ENCODE peak calls at places on chromosomes 13 and 19, in eight cellular contexts. I is choroid plexus epithelial cell, D is lower leg skin, B is LNCaP clone FGC, J is fibroblast of the aortic adventitia, Z is AG04449, C is brain microvascular endothelial cell, O is uterus. K is an unnamed sample.
A peak's percentile ranks its signal among the peaks of the same experiment; 100 is the strongest.

GRCh38 chr13:95924389-95924994 is 128.7 kb downstream of the UGGT2 start:
- DNase-seq in Z (peak; percentile 83), C (peak; percentile 82), O (no peak), D (no peak), B (no peak), J (peak; percentile 80), I (peak; percentile 96), K (peak; percentile 84)

GRCh38 chr19:40512473-40513344 is 45.9 kb downstream of the SPTBN4 start:
- DNase-seq in C (peak; percentile 9), D (no peak), B (no peak), O (no peak), J (no peak), Z (no peak), I (peak; percentile 27), K (no peak)

GRCh38 chr19:48629599-48630288 is 7.4 kb downstream of the DBP start:
- DNase-seq in O (peak; percentile 60), I (peak; percentile 79), Z (no peak), C (peak; percentile 56), B (peak; percentile 83), J (peak; percentile 66), D (no peak), K (no peak)

GRCh38 chr19:43691755-43692154 is 21.8 kb upstream of the PLAUR start:
- DNase-seq in D (no peak), B (no peak), C (no peak), I (no peak), Z (no peak), O (no peak), J (no peak), K (no peak)

GRCh38 chr13:95707442-95708389 is 30.8 kb downstream of the DNAJC3 start:
- DNase-seq in C (no peak), D (no peak), B (no peak), I (no peak), Z (no peak), J (no peak), O (no peak), K (no peak)

GRCh38 chr13:112012004-112012704 is 54.8 kb upstream of the SOX1 start:
- DNase-seq in D (no peak), J (no peak), Z (no peak), I (no peak), C (no peak), O (no peak), B (peak; percentile 36), K (no peak)

GRCh38 chr13:114068723-114069322 is 63.6 kb downstream of the RASA3 start:
- DNase-seq in B (no peak), I (peak; percentile 75), C (no peak), J (peak; percentile 88), O (peak; percentile 64), Z (no peak), D (no peak), K (peak; percentile 84)

GRCh38 chr19:41646589-41647204 is 19.8 kb upstream of the CEACAM4 start:
- DNase-seq in O (no peak), J (peak; percentile 2), C (no peak), Z (no peak), D (no peak), B (no peak), I (peak; percentile 30), K (no peak)

GRCh38 chr13:71798723-71799122 is 68.3 kb downstream of the DACH1 start:
- DNase-seq in B (no peak), I (no peak), C (no peak), O (no peak), J (no peak), D (no peak), Z (no peak), K (no peak)

GRCh38 chr13:98143601-98144500 is 957 bp downstream of the FARP1 start:
- DNase-seq in B (no peak), J (peak; percentile 42), Z (no peak), I (peak; percentile 57), C (no peak), O (peak; percentile 40), D (peak; percentile 85), K (peak; percentile 77)

GRCh38 chr13:47639716-47640447 is 361.2 kb downstream of the SUCLA2 start:
- DNase-seq in J (no peak), D (no peak), I (peak; percentile 16), Z (no peak), O (no peak), B (no peak), C (no peak), K (peak; percentile 22)

GRCh38 chr19:34217952-34218817 is 36.2 kb upstream of the GARRE1 start:
- DNase-seq in C (peak; percentile 98), J (peak; percentile 92), I (peak; percentile 99), Z (peak; percentile 98), O (peak; percentile 29), D (no peak), B (peak; percentile 91), K (peak; percentile 74)

GRCh38 chr13:99434258-99434788 is 66.9 kb upstream of the TM9SF2 start:
- DNase-seq in D (no peak), O (no peak), J (no peak), Z (no peak), C (no peak), B (no peak), I (no peak), K (no peak)

GRCh38 chr13:23868521-23868920 is 20.7 kb downstream of the MIPEP start:
- DNase-seq in B (no peak), Z (peak; percentile 59), D (no peak), O (no peak), J (peak; percentile 54), C (peak; percentile 57), I (peak; percentile 85), K (peak; percentile 38)

GRCh38 chr13:28423010-28423409 is 71.9 kb downstream of the FLT1 start:
- DNase-seq in C (no peak), I (no peak), J (no peak), D (no peak), B (no peak), O (no peak), Z (no peak), K (no peak)

GRCh38 chr13:102045713-102046112 is 356.1 kb downstream of the FGF14 start:
- DNase-seq in C (no peak), J (no peak), Z (no peak), B (no peak), I (no peak), D (no peak), O (no peak), K (no peak)

GRCh38 chr19:32256341-32256975 is 89.0 kb upstream of the ZNF507 start:
- DNase-seq in B (no peak), Z (no peak), I (no peak), D (peak; percentile 58), C (no peak), J (no peak), O (no peak), K (no peak)

GRCh38 chr13:112731667-112732616 is 42.1 kb downstream of the ATP11A start:
- DNase-seq in C (no peak), J (no peak), O (no peak), Z (no peak), D (no peak), I (no peak), B (no peak), K (no peak)

GRCh38 chr13:82791035-82791434 is 1091.2 kb downstream of the SLITRK1 start:
- DNase-seq in J (no peak), O (no peak), Z (no peak), D (no peak), B (no peak), I (no peak), C (no peak), K (no peak)

GRCh38 chr19:14088634-14089411 is 1.7 kb downstream of the SAMD1 start:
- DNase-seq in O (no peak), D (peak; percentile 86), C (no peak), I (no peak), B (no peak), Z (no peak), J (no peak), K (no peak)

GRCh38 chr19:14089412-14089661 is 1.2 kb downstream of the SAMD1 start:
- DNase-seq in B (no peak), C (no peak), Z (no peak), J (peak; percentile 39), O (no peak), D (no peak), I (peak; percentile 46), K (peak; percentile 33)

GRCh38 chr19:14085309-14085995 is at the start of gene C19orf67:
- DNase-seq in C (no peak), Z (no peak), D (no peak), J (no peak), B (no peak), I (no peak), O (no peak), K (no peak)

GRCh38 chr19:14082675-14082960 is 3.0 kb downstream of the C19orf67 start:
- DNase-seq in C (no peak), B (no peak), I (no peak), Z (no peak), D (no peak), J (no peak), O (no peak), K (no peak)

DNA sequence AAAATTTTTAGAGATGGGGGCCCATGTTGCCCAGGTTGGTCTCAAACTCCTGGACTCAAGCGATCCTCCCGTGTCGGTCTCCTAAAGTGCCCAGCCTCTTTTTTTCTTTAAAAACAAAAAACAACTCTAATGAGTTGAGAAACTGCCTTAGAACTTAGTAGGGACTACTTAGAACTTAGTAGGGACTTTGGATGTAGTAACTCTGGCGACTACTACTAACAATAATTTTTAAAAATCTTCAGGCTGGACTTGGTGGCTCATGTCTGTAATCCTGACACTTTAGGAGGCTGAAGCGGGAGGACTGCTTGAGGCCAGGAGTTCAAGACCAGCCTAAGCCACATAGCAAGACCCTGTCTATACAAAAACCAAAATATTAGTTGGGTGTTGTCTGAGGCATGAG is 515 bp upstream of the C19orf67 start:
- DNase-seq in D (no peak), J (no peak), Z (no peak), I (no peak), O (no peak), C (no peak), B (no peak), K (no peak)
- H3K4me3 ChIP-seq in D (no peak overlapping the region), J (no peak overlapping the region), Z (no peak overlapping the region), I (no peak overlapping the region), O (no peak overlapping the region), C (no peak overlapping the region), B (no peak overlapping the region), K (no peak overlapping the region)

GRCh38 chr13:68810660-68811059 is 1297.0 kb upstream of the ATXN8OS start:
- DNase-seq in I (no peak), O (no peak), J (no peak), C (no peak), D (no peak), Z (no peak), B (no peak), K (no peak)
- TF ChIP-seq CTCF in I (no peak), O (no peak), J (no peak), C (no peak), D (no peak), Z (no peak), B (peak; percentile 27), K (no peak)

GRCh38 chr19:15381429-15381828 is 1.8 kb upstream of the AKAP8 start:
- DNase-seq in O (no peak), I (no peak), Z (no peak), C (no peak), J (no peak), D (no peak), B (no peak), K (no peak)
- H3K4me3 ChIP-seq in O (no peak overlapping the region), I (no peak overlapping the region), Z (no peak overlapping the region), C (no peak overlapping the region), J (no peak overlapping the region), D (no peak overlapping the region), B (no peak overlapping the region), K (no peak overlapping the region)

DNA sequence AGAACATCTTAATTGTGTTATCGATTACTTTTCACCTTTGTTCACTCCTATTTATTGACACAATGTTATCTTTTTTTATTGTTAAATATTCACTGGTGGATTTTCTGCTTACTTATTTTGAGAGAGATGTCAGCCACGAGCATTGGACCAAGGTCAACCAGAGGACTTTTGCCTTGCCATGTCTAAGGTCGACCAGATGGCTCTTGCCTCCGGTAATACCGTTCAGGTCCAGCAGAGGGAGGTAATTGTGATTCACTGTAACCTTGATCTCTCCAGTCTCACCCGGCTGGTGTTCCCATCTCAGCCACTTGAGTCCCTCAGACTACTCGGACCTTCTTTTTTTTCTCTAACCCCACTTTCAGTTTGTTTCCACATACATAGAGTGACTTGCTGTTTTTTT is 1438.1 kb downstream of the UQCRFS1 start:
- DNase-seq in B (no peak), J (no peak), D (no peak), I (peak; percentile 12), O (no peak), C (no peak), Z (no peak), K (no peak)
- TF ChIP-seq CTCF in B (peak; percentile 30), J (peak; percentile 34), D (no peak), I (peak; percentile 53), O (no peak), C (peak; percentile 62), Z (peak; percentile 9), K (peak; percentile 29)

K was measured in foreskin fibroblast.